ENCODE peak calls at places on chromosomes 12 and 14, in nine cellular contexts. N, V, F, M, B, C, S, E and K are unnamed samples.

GRCh38 chr12:113302925-113303640 is 31.8 kb downstream of the SLC8B1 start:
- DNase-seq in N (no peak), V (no peak), F (peak; percentile 72), M (no peak), B (no peak), C (no peak), S (no peak), E (no peak), K (no peak)

GRCh38 chr12:8780389-8780788 is 42.0 kb upstream of the A2ML1 start:
- DNase-seq in N (no peak), V (no peak), F (peak; percentile 35), M (no peak), B (peak; percentile 27), C (no peak), S (no peak), E (no peak), K (peak; percentile 17)

GRCh38 chr14:105532735-105533141 is 6.4 kb downstream of the TMEM121 start:
- DNase-seq in N (no peak), V (peak; percentile 36), F (no peak), M (no peak), B (peak; percentile 86), C (peak; percentile 24), S (no peak), E (no peak), K (no peak)

GRCh38 chr12:51653431-51653830 is 62.4 kb downstream of the SCN8A start:
- DNase-seq in N (no peak), V (no peak), F (no peak), M (no peak), B (no peak), C (no peak), S (no peak), E (no peak), K (no peak)

GRCh38 chr12:48247181-48247966 is 44.3 kb upstream of the OR10AD1 start:
- DNase-seq in N (no peak), V (no peak), F (no peak), M (no peak), B (no peak), C (no peak), S (no peak), E (no peak), K (no peak)

GRCh38 chr12:122202017-122202416 is 1.5 kb upstream of the B3GNT4 start:
- DNase-seq in N (no peak), V (no peak), F (no peak), M (no peak), B (no peak), C (no peak), S (no peak), E (no peak), K (no peak)

GRCh38 chr14:101072531-101072930 is 169.0 kb upstream of the RTL1 start:
- DNase-seq in N (no peak), V (no peak), F (no peak), M (no peak), B (no peak), C (peak; percentile 16), S (no peak), E (no peak), K (no peak)

GRCh38 chr12:76633415-76633814 is 73.8 kb upstream of the OSBPL8 start:
- DNase-seq in N (no peak), V (no peak), F (no peak), M (no peak), B (no peak), C (no peak), S (no peak), E (no peak), K (no peak)

GRCh38 chr14:72986214-72986613 is 40.7 kb downstream of the ZFYVE1 start:
- DNase-seq in N (no peak), V (peak; percentile 10), F (no peak), M (no peak), B (no peak), C (no peak), S (no peak), E (no peak), K (no peak)

GRCh38 chr14:61260939-61261776 is 20.0 kb downstream of the TMEM30B start:
- DNase-seq in N (no peak), V (no peak), F (no peak), M (no peak), B (no peak), C (no peak), S (no peak), E (peak; percentile 25), K (no peak)